ENCODE peak calls at places on chromosome 2, in four cellular contexts. K, D, T and N are unnamed samples.
A peak's percentile ranks its signal among the peaks of the same experiment; 100 is the strongest.

GRCh38 chr2:233711312-233712008 is 1.2 kb upstream of the UGT1A5 start:
- DNase-seq in T (peak; percentile 39), K (peak; percentile 89), D (peak; percentile 67), N (peak; percentile 91)

GRCh38 chr2:11042841-11043240 is 112.4 kb upstream of the SLC66A3 start:
- DNase-seq in K (no peak), T (no peak), D (no peak), N (peak; percentile 22)

GRCh38 chr2:23803965-23804542 is 122.9 kb downstream of the ATAD2B start:
- DNase-seq in K (peak; percentile 39), D (peak; percentile 34), T (peak; percentile 70), N (no peak)

GRCh38 chr2:20350105-20350712 is 435 bp downstream of the PUM2 start:
- DNase-seq in T (peak; percentile 81), K (peak; percentile 65), D (peak; percentile 93), N (no peak)

GRCh38 chr2:189858301-189858700 is 74.1 kb downstream of the PMS1 start:
- DNase-seq in K (no peak), D (no peak), T (no peak), N (no peak)

GRCh38 chr2:235045336-235045972 is 93.6 kb downstream of the SH3BP4 start:
- DNase-seq in T (no peak), D (no peak), K (no peak), N (no peak)

GRCh38 chr2:85326946-85327756 is 638 bp downstream of the TGOLN2 start:
- DNase-seq in D (no peak), T (peak; percentile 50), K (peak; percentile 32), N (no peak)

GRCh38 chr2:207747653-207748560 is 21.8 kb downstream of the FZD5 start:
- DNase-seq in D (no peak), T (no peak), K (no peak), N (no peak)

GRCh38 chr2:75320893-75321292 is 121.6 kb upstream of the TACR1 start:
- DNase-seq in D (no peak), K (no peak), T (no peak), N (no peak)

GRCh38 chr2:15647622-15648590 is 56.2 kb downstream of the DDX1 start:
- DNase-seq in K (no peak), D (no peak), T (no peak), N (no peak)

GRCh38 chr2:53944542-53944941 is 26.3 kb downstream of the PSME4 start:
- DNase-seq in D (peak; percentile 51), K (no peak), T (no peak), N (no peak)

DNA sequence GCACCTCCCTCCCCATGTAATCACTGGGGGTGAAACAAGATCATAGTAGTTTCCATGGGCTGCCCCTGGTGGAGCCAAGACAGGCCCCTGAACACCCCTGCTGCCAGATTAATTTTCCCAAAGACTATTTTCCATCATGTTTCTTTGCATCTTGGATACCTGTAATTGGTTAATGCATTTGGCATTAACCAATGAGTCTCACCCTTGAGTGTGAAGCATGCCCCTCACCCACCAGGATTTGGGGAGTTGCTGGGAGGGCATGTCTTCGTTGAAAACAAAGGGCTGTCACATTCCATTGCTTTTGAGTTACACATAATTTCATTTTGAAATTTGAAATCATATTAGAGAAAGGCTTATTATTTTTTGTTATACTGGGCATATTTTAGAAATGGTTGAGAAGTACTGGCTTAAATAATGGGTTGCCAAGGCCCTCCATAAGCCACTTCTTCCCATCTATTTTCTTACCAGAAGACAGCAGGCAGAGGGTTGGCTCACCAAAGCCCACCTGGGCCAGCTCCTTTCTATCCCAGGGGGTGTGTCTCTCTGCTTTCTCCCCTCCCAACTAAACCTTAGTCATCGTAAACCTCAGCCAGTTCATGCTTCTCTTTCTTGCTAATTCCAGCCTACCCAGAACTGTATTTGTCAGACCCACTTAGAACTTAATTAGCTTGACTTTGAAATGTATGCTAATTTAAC is 51.8 kb downstream of the ATIC start:
- DNase-seq in T (no peak), K (no peak), D (no peak), N (no peak)
- TF ChIP-seq TEAD4 in T (no peak), K (no peak), D (no peak), N (no peak)

GRCh38 chr2:133444411-133444934 is 123.8 kb downstream of the NCKAP5 start:
- DNase-seq in K (no peak), D (no peak), T (no peak), N (no peak)
- TF ChIP-seq TEAD4 in K (no peak), D (no peak), T (no peak), N (no peak)

GRCh38 chr2:46315103-46315890 is 18.1 kb downstream of the EPAS1 start:
- DNase-seq in T (peak; percentile 87), D (peak; percentile 50), K (no peak), N (no peak)

GRCh38 chr2:46317092-46317486 is 19.9 kb downstream of the EPAS1 start:
- DNase-seq in T (no peak), K (no peak), D (no peak), N (no peak)

GRCh38 chr2:46319711-46320110 is 22.5 kb downstream of the EPAS1 start:
- DNase-seq in D (no peak), K (no peak), T (no peak), N (no peak)

GRCh38 chr2:46320141-46320567 is 22.9 kb downstream of the EPAS1 start:
- DNase-seq in D (peak; percentile 52), T (no peak), K (no peak), N (no peak)

DNA sequence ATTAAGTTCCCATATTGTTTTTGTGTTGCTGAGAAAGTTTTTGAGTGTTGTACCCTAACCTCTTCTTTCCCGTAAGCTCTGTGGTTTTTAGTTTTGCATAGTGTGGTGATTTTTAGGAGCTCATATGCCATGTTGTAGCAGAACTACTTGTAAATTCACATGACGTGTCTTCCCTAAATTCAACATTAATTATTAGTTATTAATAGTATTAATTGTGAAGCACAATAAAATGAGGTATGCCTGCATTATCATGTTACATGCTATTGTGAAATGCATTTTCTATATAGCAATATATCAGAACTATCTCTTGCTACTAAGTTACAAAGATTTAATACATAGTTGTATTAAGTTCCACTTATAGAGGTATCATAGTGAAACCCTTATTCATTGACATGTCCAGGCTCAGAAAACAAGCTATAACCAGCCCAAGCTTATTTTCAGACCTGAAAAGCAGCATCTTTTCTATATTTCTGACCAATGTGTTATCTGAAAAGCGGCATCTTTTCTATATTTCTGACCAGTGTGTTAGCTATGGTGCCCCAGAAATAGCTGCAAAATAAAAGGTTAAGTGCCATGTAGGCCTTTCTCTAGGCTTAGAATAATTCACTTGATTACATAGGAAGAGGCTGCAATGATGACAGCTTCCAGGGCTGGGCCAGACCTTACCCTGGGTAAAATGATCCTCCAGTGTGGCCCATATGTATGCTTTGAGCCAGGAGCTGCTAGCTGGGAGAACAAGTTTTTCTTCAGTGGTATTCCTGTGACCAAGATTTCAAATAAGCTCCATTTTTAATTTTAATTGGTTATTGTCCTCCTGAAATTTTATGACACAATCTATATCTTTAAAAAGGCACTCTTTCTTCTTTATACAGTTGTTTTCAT is 21.6 kb downstream of the EPAS1 start:
- DNase-seq in D (no peak), K (no peak), T (no peak), N (no peak)
- TF ChIP-seq TEAD4 in D (no peak), K (no peak), T (no peak), N (no peak)

DNA sequence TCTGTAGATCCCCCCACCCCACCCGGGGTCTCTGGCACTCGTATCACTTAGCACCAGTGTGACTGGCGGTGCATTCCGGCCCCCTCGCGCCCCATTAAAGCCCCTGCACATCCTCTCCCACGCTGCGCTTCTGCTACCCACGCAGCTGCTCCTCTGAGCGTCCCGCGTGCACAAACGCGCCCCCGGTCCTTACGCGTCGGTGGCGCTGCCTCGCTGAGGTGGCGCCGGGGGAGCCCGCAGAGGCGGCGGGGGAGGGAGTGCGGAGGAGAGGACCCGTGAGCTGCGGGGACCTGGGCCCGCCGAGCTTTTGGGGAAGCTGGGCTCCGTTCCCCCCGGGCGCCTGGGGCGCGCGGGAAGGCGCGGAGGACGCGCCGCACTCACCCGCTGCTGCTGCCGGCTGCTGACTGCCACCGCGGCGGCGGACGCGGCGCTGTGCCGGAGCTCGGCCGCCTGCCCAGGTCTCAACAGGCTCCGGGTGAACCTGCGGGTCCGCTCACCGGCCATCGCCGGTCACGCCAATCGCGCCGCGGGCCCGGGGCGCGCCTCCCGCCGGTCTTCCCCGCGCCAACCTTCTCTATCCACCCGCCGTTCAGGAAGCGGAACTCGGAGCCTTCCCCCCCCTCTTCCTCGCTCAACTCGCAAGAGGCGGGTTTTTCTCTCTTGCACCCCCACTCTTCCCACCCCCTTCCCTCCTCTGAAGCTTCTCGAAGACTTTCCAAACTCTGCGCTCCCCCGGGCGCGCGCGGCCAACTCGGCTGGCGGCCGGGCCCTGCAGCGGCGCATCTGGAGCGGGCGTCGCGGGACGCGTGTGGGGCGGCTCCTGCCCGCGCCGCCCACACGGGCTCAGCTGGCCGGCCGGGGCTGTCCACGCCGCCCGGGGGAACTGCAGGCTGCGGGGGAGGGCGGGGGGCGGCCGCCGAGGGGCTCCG is at the start of gene DOCK10:
- DNase-seq in K (peak; percentile 39), T (no peak), D (peak; percentile 81), N (no peak)
- TF ChIP-seq TEAD4 in K (no peak), T (no peak), D (no peak), N (no peak)

GRCh38 chr2:26582890-26583289 is 58.3 kb downstream of the CIB4 start:
- DNase-seq in T (no peak), D (peak; percentile 31), K (peak; percentile 3), N (no peak)
- TF ChIP-seq TEAD4 in T (no peak), D (no peak), K (no peak), N (no peak)

DNA sequence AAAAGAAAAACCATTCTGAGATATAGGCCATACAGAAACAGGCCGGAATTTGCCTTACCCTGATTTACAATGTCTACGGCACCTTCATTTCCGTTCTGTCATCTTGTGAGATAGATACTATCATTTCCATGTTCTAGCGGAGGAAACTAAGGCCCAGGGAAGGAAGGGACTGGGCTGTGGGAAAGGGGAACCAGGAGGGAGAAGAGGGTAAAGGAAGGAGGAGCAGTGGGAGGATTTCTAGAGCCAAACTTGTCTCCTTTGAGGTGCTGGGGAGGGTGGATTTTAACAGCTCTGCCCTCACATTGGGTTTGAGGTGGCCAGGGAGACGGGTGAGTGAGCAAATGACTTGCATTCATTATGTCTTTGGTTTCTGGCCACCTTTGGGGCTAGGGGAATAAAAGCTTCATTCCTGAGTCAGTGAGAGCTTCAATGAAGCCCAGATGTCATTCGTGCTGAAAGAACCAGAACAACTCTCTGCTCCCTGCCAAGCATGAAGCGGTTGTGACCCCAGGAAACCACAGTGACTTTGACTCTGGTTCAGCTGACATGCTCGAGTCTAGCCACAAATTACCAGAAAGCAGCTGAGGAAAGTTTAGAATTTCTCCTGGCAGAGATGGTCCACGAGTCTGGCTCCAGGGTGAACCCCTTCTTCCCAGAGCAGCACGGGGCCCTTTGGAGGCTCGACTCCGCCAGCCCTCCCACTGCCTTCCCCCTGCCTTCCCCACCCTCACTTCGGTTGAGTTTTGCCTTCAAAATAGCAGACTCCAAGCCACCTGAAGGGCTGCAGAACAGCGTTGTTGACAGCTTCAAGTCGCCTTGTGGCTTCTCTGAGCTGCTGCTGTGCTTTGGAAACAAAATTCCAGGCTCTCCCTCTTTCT is 3.8 kb downstream of the ACTG2 start:
- DNase-seq in D (no peak), T (no peak), K (no peak), N (no peak)
- TF ChIP-seq TEAD4 in D (no peak), T (no peak), K (no peak), N (no peak)

DNA sequence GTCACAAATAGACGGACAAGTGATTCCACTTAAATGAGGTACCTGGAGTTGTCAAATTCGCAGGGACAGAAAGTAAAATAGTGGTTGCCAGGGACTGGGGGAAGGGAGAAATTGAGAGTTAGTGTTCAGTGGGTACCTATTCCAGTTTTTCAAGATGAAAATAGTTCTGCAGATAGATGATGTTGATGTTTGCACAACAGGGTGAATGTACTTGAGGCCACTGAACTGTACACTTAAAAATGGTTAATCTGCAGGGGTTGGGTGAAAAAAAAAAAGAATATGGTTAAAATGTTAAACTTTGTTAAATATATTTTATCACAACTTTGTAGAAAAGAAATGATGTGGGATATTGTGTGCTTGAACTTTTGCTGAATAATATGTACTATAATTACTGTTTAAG is 102.3 kb downstream of the NCK2 start:
- DNase-seq in K (no peak), T (no peak), D (no peak), N (no peak)
- TF ChIP-seq TEAD4 in K (no peak), T (no peak), D (no peak), N (no peak)